ENCODE peak calls at places on chromosomes 13 and 19, in seven cellular contexts. One of them, this sample, is unnamed.
A peak's percentile ranks its signal among the peaks of the same experiment; 100 is the strongest.

GRCh38 chr19:45901432-45901903 is 945 bp downstream of the MYPOP start:
- DNase-seq in H7: peak; percentile 81
- DNase-seq in GOT3: no peak
- DNase-seq in tibial nerve: no peak
- DNase-seq in heart right ventricle: no peak
- DNase-seq in activated T-helper 1 cell treated with Interleukin-2 at 50 U/mL for 16 hours: no peak
- DNase-seq in suprapubic skin: peak; percentile 68
- DNase-seq in this sample: peak; percentile 32

GRCh38 chr13:39835253-39835652 is 179.8 kb downstream of the COG6 start:
- DNase-seq in suprapubic skin: no peak
- DNase-seq in heart right ventricle: no peak
- DNase-seq in H7: no peak
- DNase-seq in GOT3: no peak
- DNase-seq in activated T-helper 1 cell treated with Interleukin-2 at 50 U/mL for 16 hours: no peak
- DNase-seq in tibial nerve: no peak
- DNase-seq in this sample: no peak

GRCh38 chr19:17405250-17406038 is at the start of gene BST2:
- DNase-seq in tibial nerve: peak; percentile 27
- DNase-seq in heart right ventricle: peak; percentile 72
- DNase-seq in activated T-helper 1 cell treated with Interleukin-2 at 50 U/mL for 16 hours: no peak
- DNase-seq in H7: peak; percentile 87
- DNase-seq in suprapubic skin: no peak
- DNase-seq in GOT3: no peak
- DNase-seq in this sample: peak; percentile 38

GRCh38 chr13:47213057-47213456 is 316.2 kb upstream of the HTR2A start:
- DNase-seq in heart right ventricle: no peak
- DNase-seq in suprapubic skin: no peak
- DNase-seq in activated T-helper 1 cell treated with Interleukin-2 at 50 U/mL for 16 hours: no peak
- DNase-seq in GOT3: no peak
- DNase-seq in H7: no peak
- DNase-seq in tibial nerve: no peak
- DNase-seq in this sample: no peak

GRCh38 chr13:44668707-44669106 is 92.6 kb upstream of the TSC22D1 start:
- DNase-seq in H7: no peak
- DNase-seq in activated T-helper 1 cell treated with Interleukin-2 at 50 U/mL for 16 hours: no peak
- DNase-seq in tibial nerve: no peak
- DNase-seq in GOT3: no peak
- DNase-seq in heart right ventricle: no peak
- DNase-seq in suprapubic skin: no peak
- DNase-seq in this sample: no peak

GRCh38 chr19:15195381-15195964 is 5.3 kb downstream of the NOTCH3 start:
- DNase-seq in suprapubic skin: peak; percentile 78
- DNase-seq in heart right ventricle: peak; percentile 55
- DNase-seq in tibial nerve: no peak
- DNase-seq in H7: peak; percentile 96
- DNase-seq in GOT3: no peak
- DNase-seq in activated T-helper 1 cell treated with Interleukin-2 at 50 U/mL for 16 hours: no peak
- DNase-seq in this sample: peak; percentile 41

GRCh38 chr13:105611424-105611823 is 924.0 kb downstream of the EFNB2 start:
- DNase-seq in activated T-helper 1 cell treated with Interleukin-2 at 50 U/mL for 16 hours: no peak
- DNase-seq in suprapubic skin: no peak
- DNase-seq in heart right ventricle: no peak
- DNase-seq in GOT3: no peak
- DNase-seq in H7: no peak
- DNase-seq in tibial nerve: no peak
- DNase-seq in this sample: no peak

GRCh38 chr19:44401108-44401786 is at the start of gene ZNF285:
- DNase-seq in H7: peak; percentile 81
- DNase-seq in suprapubic skin: peak; percentile 78
- DNase-seq in GOT3: no peak
- DNase-seq in activated T-helper 1 cell treated with Interleukin-2 at 50 U/mL for 16 hours: peak; percentile 22
- DNase-seq in tibial nerve: peak; percentile 67
- DNase-seq in heart right ventricle: peak; percentile 95
- DNase-seq in this sample: peak; percentile 93

GRCh38 chr19:1164684-1165531 is 9.2 kb downstream of the SBNO2 start:
- DNase-seq in heart right ventricle: no peak
- DNase-seq in GOT3: no peak
- DNase-seq in H7: no peak
- DNase-seq in suprapubic skin: no peak
- DNase-seq in tibial nerve: no peak
- DNase-seq in activated T-helper 1 cell treated with Interleukin-2 at 50 U/mL for 16 hours: no peak
- DNase-seq in this sample: peak; percentile 57

GRCh38 chr19:919157-920050 is 2.3 kb downstream of the KISS1R start:
- DNase-seq in tibial nerve: no peak
- DNase-seq in H7: peak; percentile 84
- DNase-seq in suprapubic skin: no peak
- DNase-seq in heart right ventricle: no peak
- DNase-seq in activated T-helper 1 cell treated with Interleukin-2 at 50 U/mL for 16 hours: no peak
- DNase-seq in GOT3: no peak
- DNase-seq in this sample: no peak

GRCh38 chr13:34696296-34696695 is 245.8 kb upstream of the NBEA start:
- DNase-seq in heart right ventricle: no peak
- DNase-seq in suprapubic skin: no peak
- DNase-seq in tibial nerve: no peak
- DNase-seq in GOT3: no peak
- DNase-seq in H7: no peak
- DNase-seq in activated T-helper 1 cell treated with Interleukin-2 at 50 U/mL for 16 hours: no peak
- DNase-seq in this sample: no peak

GRCh38 chr13:113559901-113560644 is 24.5 kb upstream of the TFDP1 start:
- DNase-seq in H7: peak; percentile 26
- DNase-seq in activated T-helper 1 cell treated with Interleukin-2 at 50 U/mL for 16 hours: no peak
- DNase-seq in suprapubic skin: no peak
- DNase-seq in GOT3: no peak
- DNase-seq in heart right ventricle: no peak
- DNase-seq in tibial nerve: no peak
- DNase-seq in this sample: peak; percentile 11

GRCh38 chr13:99375806-99376080 is 68.5 kb upstream of the GPR183 start:
- DNase-seq in heart right ventricle: no peak
- DNase-seq in H7: no peak
- DNase-seq in tibial nerve: no peak
- DNase-seq in activated T-helper 1 cell treated with Interleukin-2 at 50 U/mL for 16 hours: no peak
- DNase-seq in GOT3: no peak
- DNase-seq in suprapubic skin: no peak
- DNase-seq in this sample: no peak

GRCh38 chr19:4556574-4557185 is 2.8 kb downstream of the SEMA6B start:
- DNase-seq in suprapubic skin: no peak
- DNase-seq in H7: peak; percentile 100
- DNase-seq in tibial nerve: no peak
- DNase-seq in GOT3: no peak
- DNase-seq in activated T-helper 1 cell treated with Interleukin-2 at 50 U/mL for 16 hours: no peak
- DNase-seq in heart right ventricle: no peak
- DNase-seq in this sample: peak; percentile 57

GRCh38 chr13:110964229-110965037 is 49.6 kb upstream of the ANKRD10 start:
- DNase-seq in heart right ventricle: no peak
- DNase-seq in GOT3: no peak
- DNase-seq in suprapubic skin: no peak
- DNase-seq in activated T-helper 1 cell treated with Interleukin-2 at 50 U/mL for 16 hours: no peak
- DNase-seq in H7: no peak
- DNase-seq in tibial nerve: no peak
- DNase-seq in this sample: no peak

GRCh38 chr19:7349961-7350711 is 1.4 kb downstream of the ARHGEF18 start:
- DNase-seq in heart right ventricle: no peak
- DNase-seq in activated T-helper 1 cell treated with Interleukin-2 at 50 U/mL for 16 hours: peak; percentile 70
- DNase-seq in suprapubic skin: peak; percentile 39
- DNase-seq in tibial nerve: no peak
- DNase-seq in H7: no peak
- DNase-seq in GOT3: no peak
- DNase-seq in this sample: no peak

GRCh38 chr19:10505583-10506229 is 2.5 kb upstream of the KEAP1 start:
- DNase-seq in GOT3: no peak
- DNase-seq in activated T-helper 1 cell treated with Interleukin-2 at 50 U/mL for 16 hours: peak; percentile 59
- DNase-seq in suprapubic skin: peak; percentile 83
- DNase-seq in heart right ventricle: peak; percentile 72
- DNase-seq in H7: peak; percentile 85
- DNase-seq in tibial nerve: peak; percentile 64
- DNase-seq in this sample: peak; percentile 87

GRCh38 chr13:111658150-111659100 is 338.0 kb downstream of the TEX29 start:
- DNase-seq in GOT3: no peak
- DNase-seq in tibial nerve: no peak
- DNase-seq in suprapubic skin: no peak
- DNase-seq in activated T-helper 1 cell treated with Interleukin-2 at 50 U/mL for 16 hours: no peak
- DNase-seq in H7: peak; percentile 87
- DNase-seq in heart right ventricle: no peak
- DNase-seq in this sample: no peak